ENCODE peak calls at places on chromosomes 12 and 14, in seven cellular contexts. Y is OCI-LY7, L is endothelial cell, Q is AG09309, U is hepatocyte, I is cardiac muscle cell, V is B cell. W is an unnamed sample.
A peak's percentile ranks its signal among the peaks of the same experiment; 100 is the strongest.

GRCh38 chr12:12684375-12685106 is 11.4 kb downstream of the GPR19 start:
- DNase-seq in Y (peak; percentile 17), L (peak; percentile 67), Q (no peak), U (peak; percentile 66), I (peak; percentile 68), V (no peak), W (no peak)

GRCh38 chr14:34931206-34931605 is 51.6 kb upstream of the SRP54 start:
- DNase-seq in Y (peak; percentile 28), L (no peak), Q (no peak), U (no peak), I (peak; percentile 4), V (peak; percentile 5), W (peak; percentile 27)

GRCh38 chr12:118055144-118055557 is 5.8 kb downstream of the WSB2 start:
- DNase-seq in Y (peak; percentile 79), L (peak; percentile 73), Q (no peak), U (peak; percentile 52), I (no peak), V (peak; percentile 73), W (peak; percentile 54)

GRCh38 chr12:12859690-12860089 is 31.7 kb upstream of the GPRC5A start:
- DNase-seq in Y (no peak), L (no peak), Q (no peak), U (no peak), I (no peak), V (no peak), W (no peak)

GRCh38 chr14:90398315-90398811 is 1.5 kb downstream of the CALM1 start:
- DNase-seq in Y (peak; percentile 76), L (no peak), Q (no peak), U (peak; percentile 47), I (peak; percentile 40), V (peak; percentile 76), W (peak; percentile 51)

GRCh38 chr12:52976574-52977071 is 27.7 kb downstream of the KRT18 start:
- DNase-seq in Y (no peak), L (no peak), Q (peak; percentile 25), U (no peak), I (peak; percentile 65), V (no peak), W (no peak)

GRCh38 chr12:22624573-22624907 is 431 bp upstream of the ETNK1 start:
- DNase-seq in Y (no peak), L (no peak), Q (no peak), U (no peak), I (no peak), V (no peak), W (peak; percentile 21)

GRCh38 chr12:3655331-3655900 is 97.5 kb downstream of the CRACR2A start:
- DNase-seq in Y (peak; percentile 10), L (peak; percentile 31), Q (no peak), U (no peak), I (peak; percentile 25), V (peak; percentile 7), W (peak; percentile 57)

GRCh38 chr12:101931498-101932326 is 54.3 kb downstream of the DRAM1 start:
- DNase-seq in Y (peak; percentile 72), L (no peak), Q (no peak), U (no peak), I (no peak), V (peak; percentile 74), W (peak; percentile 30)

GRCh38 chr12:117472983-117473382 is 111.6 kb upstream of the NOS1 start:
- DNase-seq in Y (no peak), L (peak; percentile 69), Q (no peak), U (peak; percentile 18), I (no peak), V (no peak), W (no peak)

GRCh38 chr12:38662851-38663250 is 242.5 kb downstream of the CPNE8 start:
- DNase-seq in Y (no peak), L (no peak), Q (peak; percentile 61), U (no peak), I (peak; percentile 44), V (no peak), W (no peak)

GRCh38 chr12:88026196-88026595 is 3.0 kb downstream of the C12orf50 start:
- DNase-seq in Y (no peak), L (no peak), Q (no peak), U (no peak), I (no peak), V (no peak), W (no peak)

GRCh38 chr12:130482448-130482847 is 144.8 kb downstream of the PIWIL1 start:
- DNase-seq in Y (no peak), L (no peak), Q (no peak), U (no peak), I (no peak), V (no peak), W (no peak)

GRCh38 chr14:21014761-21015190 is 10.1 kb downstream of the NDRG2 start:
- DNase-seq in Y (peak; percentile 79), L (peak; percentile 89), Q (peak; percentile 40), U (peak; percentile 94), I (peak; percentile 92), V (peak; percentile 84), W (peak; percentile 70)

GRCh38 chr12:56987011-56987410 is 19.3 kb downstream of the ZBTB39 start:
- DNase-seq in Y (no peak), L (no peak), Q (no peak), U (no peak), I (no peak), V (no peak), W (no peak)

GRCh38 chr14:101474563-101475467 is 86.5 kb upstream of the DIO3 start:
- DNase-seq in Y (no peak), L (no peak), Q (no peak), U (no peak), I (no peak), V (no peak), W (no peak)

GRCh38 chr12:88723219-88723618 is 142.9 kb upstream of the KITLG start:
- DNase-seq in Y (no peak), L (no peak), Q (peak; percentile 70), U (no peak), I (peak; percentile 64), V (no peak), W (no peak)

GRCh38 chr12:23950775-23951391 is 1.4 kb upstream of the SOX5 start:
- DNase-seq in Y (no peak), L (peak; percentile 24), Q (no peak), U (peak; percentile 22), I (peak; percentile 21), V (no peak), W (no peak)

GRCh38 chr12:53441040-53441833 is at the start of gene PRR13:
- DNase-seq in Y (peak; percentile 100), L (peak; percentile 96), Q (peak; percentile 99), U (peak; percentile 100), I (peak; percentile 100), V (peak; percentile 96), W (peak; percentile 97)

GRCh38 chr14:74846968-74847549 is 28.9 kb downstream of the PROX2 start:
- DNase-seq in Y (no peak), L (no peak), Q (no peak), U (no peak), I (peak; percentile 30), V (no peak), W (no peak)

GRCh38 chr14:30375280-30375892 is 183.6 kb upstream of the G2E3 start:
- DNase-seq in Y (peak; percentile 51), L (peak; percentile 76), Q (peak; percentile 2), U (peak; percentile 71), I (peak; percentile 64), V (peak; percentile 47), W (peak; percentile 46)

GRCh38 chr14:33794791-33795300 is 156.0 kb downstream of the EGLN3 start:
- DNase-seq in Y (no peak), L (no peak), Q (no peak), U (no peak), I (no peak), V (no peak), W (no peak)

GRCh38 chr12:93895096-93895460 is 217.9 kb downstream of the CRADD start:
- DNase-seq in Y (no peak), L (no peak), Q (no peak), U (no peak), I (peak; percentile 69), V (no peak), W (no peak)

GRCh38 chr14:96049932-96050331 is 10.8 kb downstream of the C14orf132 start:
- DNase-seq in Y (no peak), L (no peak), Q (no peak), U (no peak), I (no peak), V (no peak), W (no peak)

GRCh38 chr12:59736786-59737185 is 141.0 kb downstream of the SLC16A7 start:
- DNase-seq in Y (no peak), L (no peak), Q (peak; percentile 86), U (peak; percentile 35), I (peak; percentile 68), V (no peak), W (no peak)

GRCh38 chr14:65879218-65880009 is 466.9 kb downstream of the FUT8 start:
- DNase-seq in Y (no peak), L (no peak), Q (peak; percentile 49), U (no peak), I (peak; percentile 63), V (no peak), W (no peak)

GRCh38 chr12:64178122-64178521 is 44.0 kb downstream of the KICS2 start:
- DNase-seq in Y (no peak), L (no peak), Q (no peak), U (peak; percentile 13), I (peak; percentile 86), V (no peak), W (no peak)

DNA sequence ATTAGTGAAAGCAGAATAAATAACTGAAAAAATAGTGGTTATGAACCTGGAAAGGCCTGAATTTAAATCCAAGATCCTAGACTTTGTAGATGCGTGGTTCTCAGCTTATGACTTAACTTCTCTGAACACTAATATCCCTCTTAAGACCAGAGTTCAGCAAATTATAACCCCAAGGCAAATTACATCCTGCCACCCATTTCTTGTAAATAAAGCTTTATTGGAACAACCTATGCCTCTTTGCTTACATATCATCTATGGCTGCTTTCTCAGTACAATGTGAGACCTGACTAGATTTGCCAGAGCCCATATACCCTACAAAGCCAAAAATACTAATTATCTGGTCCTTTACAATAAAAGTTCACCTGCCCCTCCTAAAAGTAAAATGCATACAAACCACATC is 199.1 kb downstream of the MED13L start:
- DNase-seq in Y (no peak), L (no peak), Q (no peak), U (no peak), I (no peak), V (no peak), W (no peak)
- TF ChIP-seq CTCF in Y (no peak), L (no peak), Q (no peak), U (no peak), I (no peak), V (no peak), W (no peak)

GRCh38 chr12:49763006-49763591 is 21.7 kb downstream of the TMBIM6 start:
- DNase-seq in Y (peak; percentile 73), L (peak; percentile 87), Q (no peak), U (peak; percentile 74), I (peak; percentile 65), V (peak; percentile 80), W (peak; percentile 77)
- TF ChIP-seq CTCF in Y (peak; percentile 96), L (peak; percentile 72), Q (peak; percentile 76), U (peak; percentile 61), I (peak; percentile 83), V (peak; percentile 89), W (peak; percentile 50)

DNA sequence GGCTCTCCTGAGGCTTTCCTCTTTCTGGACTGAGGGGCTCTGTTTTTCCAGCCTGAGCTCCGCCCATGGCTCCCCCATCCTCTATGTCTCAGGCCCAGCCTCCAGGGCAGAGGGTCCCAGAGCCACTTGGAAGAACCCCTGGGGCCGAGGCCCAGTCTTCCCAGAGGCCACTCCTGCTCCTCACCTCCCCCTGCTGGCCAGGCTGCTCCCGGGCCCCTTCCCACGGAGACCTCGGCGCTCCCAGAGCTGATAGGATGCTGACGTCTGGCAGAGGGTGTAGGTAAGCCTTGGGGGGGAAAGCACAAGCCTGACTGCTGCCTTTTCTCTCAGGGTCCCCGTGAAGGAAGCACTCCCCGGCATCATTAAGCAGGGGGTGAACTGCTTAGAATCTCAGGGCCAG is 51.4 kb downstream of the ERH start:
- DNase-seq in Y (no peak), L (peak; percentile 81), Q (no peak), U (peak; percentile 40), I (peak; percentile 44), V (no peak), W (peak; percentile 55)
- TF ChIP-seq CTCF in Y (peak; percentile 70), L (peak; percentile 67), Q (peak; percentile 72), U (peak; percentile 42), I (peak; percentile 82), V (no peak), W (peak; percentile 59)

GRCh38 chr12:123808167-123808566 is 46.1 kb downstream of the DNAH10 start:
- DNase-seq in Y (no peak), L (peak; percentile 24), Q (no peak), U (peak; percentile 28), I (peak; percentile 22), V (no peak), W (no peak)
- TF ChIP-seq CTCF in Y (no peak), L (no peak), Q (peak; percentile 45), U (peak; percentile 21), I (peak; percentile 41), V (no peak), W (no peak)